ENCODE peak calls at places on chromosome 6, in nine cellular contexts. One of them, this sample, is unnamed.

GRCh38 chr6:38599261-38599660 is 40.5 kb downstream of the BTBD9 start:
- DNase-seq in stimulated activated CD8-positive, alpha-beta memory T cell treated with anti-CD3 and anti-CD28 coated beads, Interleukin-15, amount 100 ng/mL, for 24 hours: no peak
- DNase-seq in stimulated activated CD4-positive, alpha-beta T cell treated with anti-CD3 and anti-CD28 coated beads, Interleukin-15, amount 100 ng/mL, for 1 hour: no peak
- DNase-seq in NCI-H2081: no peak
- DNase-seq in nephron progenitor cell: no peak
- DNase-seq in T-helper 2 cell: no peak
- DNase-seq in Peyer's patch: no peak
- DNase-seq in heart right ventricle: no peak
- DNase-seq in Daoy: no peak
- DNase-seq in this sample: no peak

GRCh38 chr6:87905101-87905517 is 142.5 kb upstream of the SPACA1 start:
- DNase-seq in stimulated activated CD8-positive, alpha-beta memory T cell treated with anti-CD3 and anti-CD28 coated beads, Interleukin-15, amount 100 ng/mL, for 24 hours: no peak
- DNase-seq in stimulated activated CD4-positive, alpha-beta T cell treated with anti-CD3 and anti-CD28 coated beads, Interleukin-15, amount 100 ng/mL, for 1 hour: no peak
- DNase-seq in NCI-H2081: no peak
- DNase-seq in nephron progenitor cell: no peak
- DNase-seq in T-helper 2 cell: no peak
- DNase-seq in Peyer's patch: no peak
- DNase-seq in heart right ventricle: no peak
- DNase-seq in Daoy: no peak
- DNase-seq in this sample: no peak

GRCh38 chr6:149451361-149452061 is 33.3 kb downstream of the ZC3H12D start:
- DNase-seq in stimulated activated CD8-positive, alpha-beta memory T cell treated with anti-CD3 and anti-CD28 coated beads, Interleukin-15, amount 100 ng/mL, for 24 hours: no peak
- DNase-seq in stimulated activated CD4-positive, alpha-beta T cell treated with anti-CD3 and anti-CD28 coated beads, Interleukin-15, amount 100 ng/mL, for 1 hour: no peak
- DNase-seq in NCI-H2081: no peak
- DNase-seq in nephron progenitor cell: peak; percentile 65
- DNase-seq in T-helper 2 cell: no peak
- DNase-seq in Peyer's patch: peak; percentile 75
- DNase-seq in heart right ventricle: peak; percentile 46
- DNase-seq in Daoy: no peak
- DNase-seq in this sample: no peak

GRCh38 chr6:108597601-108598315 is 37.0 kb downstream of the FOXO3 start:
- DNase-seq in stimulated activated CD8-positive, alpha-beta memory T cell treated with anti-CD3 and anti-CD28 coated beads, Interleukin-15, amount 100 ng/mL, for 24 hours: no peak
- DNase-seq in stimulated activated CD4-positive, alpha-beta T cell treated with anti-CD3 and anti-CD28 coated beads, Interleukin-15, amount 100 ng/mL, for 1 hour: no peak
- DNase-seq in NCI-H2081: no peak
- DNase-seq in nephron progenitor cell: no peak
- DNase-seq in T-helper 2 cell: no peak
- DNase-seq in Peyer's patch: no peak
- DNase-seq in heart right ventricle: no peak
- DNase-seq in Daoy: no peak
- DNase-seq in this sample: no peak

GRCh38 chr6:157182503-157183254 is 140.6 kb downstream of the TMEM242 start:
- DNase-seq in stimulated activated CD8-positive, alpha-beta memory T cell treated with anti-CD3 and anti-CD28 coated beads, Interleukin-15, amount 100 ng/mL, for 24 hours: no peak
- DNase-seq in stimulated activated CD4-positive, alpha-beta T cell treated with anti-CD3 and anti-CD28 coated beads, Interleukin-15, amount 100 ng/mL, for 1 hour: no peak
- DNase-seq in NCI-H2081: no peak
- DNase-seq in nephron progenitor cell: no peak
- DNase-seq in T-helper 2 cell: no peak
- DNase-seq in Peyer's patch: no peak
- DNase-seq in heart right ventricle: no peak
- DNase-seq in Daoy: no peak
- DNase-seq in this sample: no peak

GRCh38 chr6:13666194-13667105 is 45.2 kb downstream of the RANBP9 start:
- DNase-seq in stimulated activated CD8-positive, alpha-beta memory T cell treated with anti-CD3 and anti-CD28 coated beads, Interleukin-15, amount 100 ng/mL, for 24 hours: no peak
- DNase-seq in stimulated activated CD4-positive, alpha-beta T cell treated with anti-CD3 and anti-CD28 coated beads, Interleukin-15, amount 100 ng/mL, for 1 hour: no peak
- DNase-seq in NCI-H2081: no peak
- DNase-seq in nephron progenitor cell: no peak
- DNase-seq in T-helper 2 cell: no peak
- DNase-seq in Peyer's patch: no peak
- DNase-seq in heart right ventricle: no peak
- DNase-seq in Daoy: peak; percentile 5
- DNase-seq in this sample: no peak

GRCh38 chr6:169452869-169453186 is 199.2 kb upstream of the THBS2 start:
- DNase-seq in stimulated activated CD8-positive, alpha-beta memory T cell treated with anti-CD3 and anti-CD28 coated beads, Interleukin-15, amount 100 ng/mL, for 24 hours: no peak
- DNase-seq in stimulated activated CD4-positive, alpha-beta T cell treated with anti-CD3 and anti-CD28 coated beads, Interleukin-15, amount 100 ng/mL, for 1 hour: no peak
- DNase-seq in NCI-H2081: no peak
- DNase-seq in nephron progenitor cell: no peak
- DNase-seq in T-helper 2 cell: no peak
- DNase-seq in Peyer's patch: no peak
- DNase-seq in heart right ventricle: no peak
- DNase-seq in Daoy: peak; percentile 30
- DNase-seq in this sample: no peak

GRCh38 chr6:46135176-46135575 is 5.4 kb downstream of the ENPP4 start:
- DNase-seq in stimulated activated CD8-positive, alpha-beta memory T cell treated with anti-CD3 and anti-CD28 coated beads, Interleukin-15, amount 100 ng/mL, for 24 hours: no peak
- DNase-seq in stimulated activated CD4-positive, alpha-beta T cell treated with anti-CD3 and anti-CD28 coated beads, Interleukin-15, amount 100 ng/mL, for 1 hour: no peak
- DNase-seq in NCI-H2081: no peak
- DNase-seq in nephron progenitor cell: no peak
- DNase-seq in T-helper 2 cell: no peak
- DNase-seq in Peyer's patch: no peak
- DNase-seq in heart right ventricle: no peak
- DNase-seq in Daoy: no peak
- DNase-seq in this sample: no peak

GRCh38 chr6:148700713-148701392 is 46.0 kb upstream of the UST start:
- DNase-seq in stimulated activated CD8-positive, alpha-beta memory T cell treated with anti-CD3 and anti-CD28 coated beads, Interleukin-15, amount 100 ng/mL, for 24 hours: no peak
- DNase-seq in stimulated activated CD4-positive, alpha-beta T cell treated with anti-CD3 and anti-CD28 coated beads, Interleukin-15, amount 100 ng/mL, for 1 hour: no peak
- DNase-seq in NCI-H2081: no peak
- DNase-seq in nephron progenitor cell: peak; percentile 14
- DNase-seq in T-helper 2 cell: no peak
- DNase-seq in Peyer's patch: no peak
- DNase-seq in heart right ventricle: no peak
- DNase-seq in Daoy: peak; percentile 44
- DNase-seq in this sample: peak; percentile 49

GRCh38 chr6:109183109-109183508 is 87.8 kb downstream of the CEP57L1 start:
- DNase-seq in stimulated activated CD8-positive, alpha-beta memory T cell treated with anti-CD3 and anti-CD28 coated beads, Interleukin-15, amount 100 ng/mL, for 24 hours: no peak
- DNase-seq in stimulated activated CD4-positive, alpha-beta T cell treated with anti-CD3 and anti-CD28 coated beads, Interleukin-15, amount 100 ng/mL, for 1 hour: no peak
- DNase-seq in NCI-H2081: no peak
- DNase-seq in nephron progenitor cell: no peak
- DNase-seq in T-helper 2 cell: no peak
- DNase-seq in Peyer's patch: no peak
- DNase-seq in heart right ventricle: no peak
- DNase-seq in Daoy: no peak
- DNase-seq in this sample: no peak

GRCh38 chr6:133242761-133243590 is 1.8 kb downstream of the EYA4 start:
- DNase-seq in stimulated activated CD8-positive, alpha-beta memory T cell treated with anti-CD3 and anti-CD28 coated beads, Interleukin-15, amount 100 ng/mL, for 24 hours: no peak
- DNase-seq in stimulated activated CD4-positive, alpha-beta T cell treated with anti-CD3 and anti-CD28 coated beads, Interleukin-15, amount 100 ng/mL, for 1 hour: no peak
- DNase-seq in NCI-H2081: no peak
- DNase-seq in nephron progenitor cell: peak; percentile 43
- DNase-seq in T-helper 2 cell: no peak
- DNase-seq in Peyer's patch: no peak
- DNase-seq in heart right ventricle: peak; percentile 13
- DNase-seq in Daoy: peak; percentile 53
- DNase-seq in this sample: peak; percentile 50

GRCh38 chr6:90701146-90701781 is 114.4 kb upstream of the MAP3K7 start:
- DNase-seq in stimulated activated CD8-positive, alpha-beta memory T cell treated with anti-CD3 and anti-CD28 coated beads, Interleukin-15, amount 100 ng/mL, for 24 hours: no peak
- DNase-seq in stimulated activated CD4-positive, alpha-beta T cell treated with anti-CD3 and anti-CD28 coated beads, Interleukin-15, amount 100 ng/mL, for 1 hour: no peak
- DNase-seq in NCI-H2081: no peak
- DNase-seq in nephron progenitor cell: peak; percentile 25
- DNase-seq in T-helper 2 cell: no peak
- DNase-seq in Peyer's patch: no peak
- DNase-seq in heart right ventricle: no peak
- DNase-seq in Daoy: peak; percentile 23
- DNase-seq in this sample: peak; percentile 5

GRCh38 chr6:163162007-163162873 is 252.3 kb upstream of the QKI start:
- DNase-seq in stimulated activated CD8-positive, alpha-beta memory T cell treated with anti-CD3 and anti-CD28 coated beads, Interleukin-15, amount 100 ng/mL, for 24 hours: no peak
- DNase-seq in stimulated activated CD4-positive, alpha-beta T cell treated with anti-CD3 and anti-CD28 coated beads, Interleukin-15, amount 100 ng/mL, for 1 hour: no peak
- DNase-seq in NCI-H2081: no peak
- DNase-seq in nephron progenitor cell: no peak
- DNase-seq in T-helper 2 cell: no peak
- DNase-seq in Peyer's patch: no peak
- DNase-seq in heart right ventricle: no peak
- DNase-seq in Daoy: no peak
- DNase-seq in this sample: no peak